ENCODE peak calls at places on chromosome 6, in nine cellular contexts. One of them, this sample, is unnamed.

GRCh38 chr6:29723666-29724588 is 693 bp downstream of the HLA-F start:
- DNase-seq in heart right ventricle: peak; percentile 55
- DNase-seq in fibroblast of lung: no peak
- DNase-seq in cardiac muscle cell: peak; percentile 17
- DNase-seq in GM06990: peak; percentile 72
- DNase-seq in SK-N-SH: peak; percentile 27
- DNase-seq in neural progenitor cell: peak; percentile 68
- DNase-seq in CD8-positive, alpha-beta T cell: peak; percentile 69
- DNase-seq in Peyer's patch: peak; percentile 87
- DNase-seq in this sample: peak; percentile 80

GRCh38 chr6:143682805-143683204 is 5.0 kb downstream of the PHACTR2 start:
- DNase-seq in SK-N-SH: no peak
- DNase-seq in CD8-positive, alpha-beta T cell: no peak
- DNase-seq in heart right ventricle: no peak
- DNase-seq in GM06990: no peak
- DNase-seq in neural progenitor cell: no peak
- DNase-seq in Peyer's patch: no peak
- DNase-seq in cardiac muscle cell: no peak
- DNase-seq in fibroblast of lung: no peak
- DNase-seq in this sample: no peak

GRCh38 chr6:51318674-51319073 is 500.0 kb downstream of the TFAP2B start:
- DNase-seq in CD8-positive, alpha-beta T cell: no peak
- DNase-seq in fibroblast of lung: no peak
- DNase-seq in GM06990: no peak
- DNase-seq in cardiac muscle cell: no peak
- DNase-seq in heart right ventricle: no peak
- DNase-seq in neural progenitor cell: no peak
- DNase-seq in Peyer's patch: no peak
- DNase-seq in SK-N-SH: no peak
- DNase-seq in this sample: no peak

GRCh38 chr6:85004283-85005010 is 240.0 kb upstream of the TBX18 start:
- DNase-seq in neural progenitor cell: no peak
- DNase-seq in GM06990: no peak
- DNase-seq in CD8-positive, alpha-beta T cell: no peak
- DNase-seq in cardiac muscle cell: peak; percentile 87
- DNase-seq in Peyer's patch: no peak
- DNase-seq in SK-N-SH: no peak
- DNase-seq in fibroblast of lung: peak; percentile 40
- DNase-seq in heart right ventricle: no peak
- DNase-seq in this sample: no peak

GRCh38 chr6:94645191-94645590 is 932.1 kb upstream of the MANEA start:
- DNase-seq in GM06990: no peak
- DNase-seq in Peyer's patch: no peak
- DNase-seq in cardiac muscle cell: no peak
- DNase-seq in SK-N-SH: no peak
- DNase-seq in fibroblast of lung: no peak
- DNase-seq in heart right ventricle: no peak
- DNase-seq in neural progenitor cell: no peak
- DNase-seq in CD8-positive, alpha-beta T cell: no peak
- DNase-seq in this sample: no peak

GRCh38 chr6:117399924-117400323 is 25.8 kb downstream of the ROS1 start:
- DNase-seq in Peyer's patch: no peak
- DNase-seq in neural progenitor cell: no peak
- DNase-seq in GM06990: no peak
- DNase-seq in heart right ventricle: no peak
- DNase-seq in cardiac muscle cell: peak; percentile 21
- DNase-seq in CD8-positive, alpha-beta T cell: no peak
- DNase-seq in SK-N-SH: peak; percentile 8
- DNase-seq in fibroblast of lung: peak; percentile 7
- DNase-seq in this sample: no peak

GRCh38 chr6:111555041-111555440 is 50.6 kb downstream of the TRAF3IP2 start:
- DNase-seq in SK-N-SH: no peak
- DNase-seq in fibroblast of lung: peak; percentile 70
- DNase-seq in cardiac muscle cell: peak; percentile 32
- DNase-seq in GM06990: no peak
- DNase-seq in heart right ventricle: no peak
- DNase-seq in neural progenitor cell: no peak
- DNase-seq in Peyer's patch: no peak
- DNase-seq in CD8-positive, alpha-beta T cell: no peak
- DNase-seq in this sample: no peak

GRCh38 chr6:65557224-65557623 is 149.8 kb downstream of the EYS start:
- DNase-seq in neural progenitor cell: no peak
- DNase-seq in CD8-positive, alpha-beta T cell: no peak
- DNase-seq in SK-N-SH: no peak
- DNase-seq in GM06990: no peak
- DNase-seq in cardiac muscle cell: no peak
- DNase-seq in heart right ventricle: no peak
- DNase-seq in fibroblast of lung: no peak
- DNase-seq in Peyer's patch: no peak
- DNase-seq in this sample: no peak

DNA sequence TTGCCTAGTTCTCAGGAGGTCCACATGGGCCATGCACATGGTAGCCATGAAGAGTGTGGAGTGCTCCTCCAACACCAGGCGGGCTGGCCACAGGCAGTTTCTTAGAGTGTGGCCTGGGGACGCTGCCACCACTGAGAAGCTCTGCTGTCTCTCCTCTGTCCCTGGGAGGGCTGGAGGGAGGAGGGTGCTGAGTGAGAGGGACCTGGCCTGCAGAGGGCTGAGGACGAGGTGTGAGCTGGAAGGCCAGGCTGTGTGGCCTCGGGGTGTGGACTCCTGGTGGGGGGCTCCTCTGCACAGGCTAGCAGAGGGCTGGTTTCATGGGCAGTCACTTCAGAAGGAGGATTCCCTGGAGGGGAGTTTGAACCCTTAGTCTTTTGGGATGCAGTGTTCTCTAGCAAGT is 39.7 kb downstream of the SYNJ2 start:
- DNase-seq in heart right ventricle: no peak
- DNase-seq in Peyer's patch: no peak
- DNase-seq in cardiac muscle cell: no peak
- DNase-seq in fibroblast of lung: no peak
- DNase-seq in neural progenitor cell: no peak
- DNase-seq in GM06990: no peak
- DNase-seq in SK-N-SH: no peak
- DNase-seq in CD8-positive, alpha-beta T cell: no peak
- DNase-seq in this sample: no peak
- H3K36me3 ChIP-seq in heart right ventricle: no peaks in the 10 kb centered on the region
- H3K36me3 ChIP-seq in Peyer's patch: no peaks in the 10 kb centered on the region
- H3K36me3 ChIP-seq in cardiac muscle cell: no peaks in the 10 kb centered on the region
- H3K36me3 ChIP-seq in fibroblast of lung: peaks cover 12% of the 10 kb centered on the region
- H3K36me3 ChIP-seq in neural progenitor cell: no peaks in the 10 kb centered on the region
- H3K36me3 ChIP-seq in GM06990: peaks cover 5% of the 10 kb centered on the region
- H3K36me3 ChIP-seq in SK-N-SH: peaks cover 4% of the 10 kb centered on the region
- H3K36me3 ChIP-seq in CD8-positive, alpha-beta T cell: no peaks in the 10 kb centered on the region
- H3K36me3 ChIP-seq in this sample: no peaks in the 10 kb centered on the region

DNA sequence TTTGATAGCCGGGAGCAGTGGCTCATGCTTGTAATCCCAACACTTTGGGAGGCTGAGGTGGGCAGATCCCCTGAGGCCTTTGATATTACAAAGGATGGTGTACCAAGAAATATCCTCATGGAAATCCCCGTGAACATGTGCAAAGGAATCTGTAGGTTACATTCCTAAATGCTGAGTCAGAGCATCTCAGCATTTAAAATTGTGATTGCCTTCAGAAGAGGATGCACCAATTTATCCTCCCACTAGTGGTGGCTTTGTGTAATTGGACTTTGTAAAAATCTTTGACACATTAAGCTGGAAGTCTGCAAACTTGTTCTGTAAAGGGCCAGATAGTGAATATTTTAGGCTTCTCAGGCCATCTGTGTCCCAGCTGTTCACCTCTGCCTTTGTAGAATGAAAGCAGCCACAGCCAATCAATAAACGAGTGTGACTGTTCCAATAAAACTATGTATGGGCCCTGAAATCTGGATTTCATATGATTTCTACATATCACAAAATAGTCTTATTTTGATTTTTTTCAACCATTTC is 11.8 kb downstream of the TMEM14B start:
- DNase-seq in CD8-positive, alpha-beta T cell: no peak
- DNase-seq in neural progenitor cell: peak; percentile 34
- DNase-seq in cardiac muscle cell: peak; percentile 89
- DNase-seq in GM06990: no peak
- DNase-seq in SK-N-SH: peak; percentile 30
- DNase-seq in Peyer's patch: no peak
- DNase-seq in heart right ventricle: no peak
- DNase-seq in fibroblast of lung: peak; percentile 77
- DNase-seq in this sample: no peak
- H3K36me3 ChIP-seq in CD8-positive, alpha-beta T cell: peaks cover 15% of the 10 kb centered on the region
- H3K36me3 ChIP-seq in neural progenitor cell: peaks cover 9% of the 10 kb centered on the region
- H3K36me3 ChIP-seq in cardiac muscle cell: peaks cover 16% of the 10 kb centered on the region
- H3K36me3 ChIP-seq in GM06990: peaks cover 4% of the 10 kb centered on the region
- H3K36me3 ChIP-seq in SK-N-SH: peaks cover 15% of the 10 kb centered on the region
- H3K36me3 ChIP-seq in Peyer's patch: no peaks in the 10 kb centered on the region
- H3K36me3 ChIP-seq in heart right ventricle: peaks cover 8% of the 10 kb centered on the region
- H3K36me3 ChIP-seq in fibroblast of lung: peaks cover 2% of the 10 kb centered on the region
- H3K36me3 ChIP-seq in this sample: peaks cover 47% of the 10 kb centered on the region

GRCh38 chr6:163293286-163293685 is 121.2 kb upstream of the QKI start:
- DNase-seq in neural progenitor cell: no peak
- DNase-seq in heart right ventricle: no peak
- DNase-seq in CD8-positive, alpha-beta T cell: no peak
- DNase-seq in GM06990: no peak
- DNase-seq in SK-N-SH: no peak
- DNase-seq in fibroblast of lung: no peak
- DNase-seq in cardiac muscle cell: no peak
- DNase-seq in Peyer's patch: no peak
- DNase-seq in this sample: no peak
- H3K36me3 ChIP-seq in neural progenitor cell: no peaks in the 10 kb centered on the region
- H3K36me3 ChIP-seq in heart right ventricle: no peaks in the 10 kb centered on the region
- H3K36me3 ChIP-seq in CD8-positive, alpha-beta T cell: no peaks in the 10 kb centered on the region
- H3K36me3 ChIP-seq in GM06990: no peaks in the 10 kb centered on the region
- H3K36me3 ChIP-seq in SK-N-SH: no peaks in the 10 kb centered on the region
- H3K36me3 ChIP-seq in fibroblast of lung: no peaks in the 10 kb centered on the region
- H3K36me3 ChIP-seq in cardiac muscle cell: no peaks in the 10 kb centered on the region
- H3K36me3 ChIP-seq in Peyer's patch: no peaks in the 10 kb centered on the region
- H3K36me3 ChIP-seq in this sample: no peaks in the 10 kb centered on the region

GRCh38 chr6:39907871-39908575 is 26.2 kb downstream of the MOCS1 start:
- DNase-seq in Peyer's patch: no peak
- DNase-seq in cardiac muscle cell: no peak
- DNase-seq in GM06990: no peak
- DNase-seq in fibroblast of lung: no peak
- DNase-seq in CD8-positive, alpha-beta T cell: no peak
- DNase-seq in heart right ventricle: no peak
- DNase-seq in SK-N-SH: no peak
- DNase-seq in neural progenitor cell: no peak
- DNase-seq in this sample: peak; percentile 35
- H3K36me3 ChIP-seq in Peyer's patch: no peaks in the 10 kb centered on the region
- H3K36me3 ChIP-seq in cardiac muscle cell: no peaks in the 10 kb centered on the region
- H3K36me3 ChIP-seq in GM06990: no peaks in the 10 kb centered on the region
- H3K36me3 ChIP-seq in fibroblast of lung: peaks cover 7% of the 10 kb centered on the region
- H3K36me3 ChIP-seq in CD8-positive, alpha-beta T cell: no peaks in the 10 kb centered on the region
- H3K36me3 ChIP-seq in heart right ventricle: peaks cover 16% of the 10 kb centered on the region
- H3K36me3 ChIP-seq in SK-N-SH: no peaks in the 10 kb centered on the region
- H3K36me3 ChIP-seq in neural progenitor cell: no peaks in the 10 kb centered on the region
- H3K36me3 ChIP-seq in this sample: peaks cover 29% of the 10 kb centered on the region

GRCh38 chr6:18416341-18416679 is 29.2 kb downstream of the RNF144B start:
- DNase-seq in GM06990: no peak
- DNase-seq in fibroblast of lung: no peak
- DNase-seq in cardiac muscle cell: no peak
- DNase-seq in CD8-positive, alpha-beta T cell: no peak
- DNase-seq in neural progenitor cell: no peak
- DNase-seq in heart right ventricle: no peak
- DNase-seq in Peyer's patch: no peak
- DNase-seq in SK-N-SH: no peak
- DNase-seq in this sample: no peak
- H3K36me3 ChIP-seq in GM06990: no peaks in the 10 kb centered on the region
- H3K36me3 ChIP-seq in fibroblast of lung: no peaks in the 10 kb centered on the region
- H3K36me3 ChIP-seq in cardiac muscle cell: no peaks in the 10 kb centered on the region
- H3K36me3 ChIP-seq in CD8-positive, alpha-beta T cell: no peaks in the 10 kb centered on the region
- H3K36me3 ChIP-seq in neural progenitor cell: no peaks in the 10 kb centered on the region
- H3K36me3 ChIP-seq in heart right ventricle: no peaks in the 10 kb centered on the region
- H3K36me3 ChIP-seq in Peyer's patch: no peaks in the 10 kb centered on the region
- H3K36me3 ChIP-seq in SK-N-SH: no peaks in the 10 kb centered on the region
- H3K36me3 ChIP-seq in this sample: no peaks in the 10 kb centered on the region

DNA sequence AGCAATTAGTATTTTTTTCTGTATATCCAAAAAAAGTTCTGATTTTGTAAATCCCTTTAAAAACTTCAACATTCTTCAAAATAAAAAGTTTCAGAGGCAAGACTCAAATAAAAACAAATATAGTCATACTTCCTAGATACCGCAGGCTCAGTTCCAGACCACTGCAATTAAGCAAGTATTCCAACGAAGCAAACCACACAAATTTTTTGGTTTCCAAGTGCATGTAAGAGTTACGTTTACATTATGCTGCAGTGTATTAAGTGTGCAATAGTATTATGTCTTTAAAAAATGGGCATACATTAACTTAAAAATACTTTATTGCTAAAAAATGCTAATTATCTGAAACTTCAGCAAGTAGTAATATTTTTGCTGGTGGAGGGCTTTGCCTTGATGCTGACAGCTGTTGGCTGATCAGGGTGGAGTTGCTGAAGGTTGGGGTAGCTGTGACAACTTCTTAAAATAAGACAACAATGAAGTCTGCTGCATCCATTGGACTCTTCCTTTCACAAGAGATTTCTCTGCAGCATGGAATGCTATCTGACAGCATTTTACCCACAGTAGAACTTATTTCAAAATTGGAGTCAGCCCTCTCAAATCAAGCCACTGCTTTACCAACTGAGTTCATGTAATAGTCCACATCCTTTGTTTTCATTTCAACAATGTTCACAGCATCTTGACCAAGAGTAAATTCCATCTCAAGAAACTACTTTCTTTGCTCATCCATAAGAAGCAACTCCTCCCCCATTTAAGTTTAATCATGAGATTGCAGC is 46.0 kb downstream of the PHIP start:
- DNase-seq in Peyer's patch: no peak
- DNase-seq in fibroblast of lung: peak; percentile 87
- DNase-seq in SK-N-SH: no peak
- DNase-seq in GM06990: no peak
- DNase-seq in CD8-positive, alpha-beta T cell: no peak
- DNase-seq in cardiac muscle cell: peak; percentile 77
- DNase-seq in heart right ventricle: no peak
- DNase-seq in neural progenitor cell: no peak
- DNase-seq in this sample: no peak
- H3K36me3 ChIP-seq in Peyer's patch: no peaks in the 10 kb centered on the region
- H3K36me3 ChIP-seq in fibroblast of lung: no peaks in the 10 kb centered on the region
- H3K36me3 ChIP-seq in SK-N-SH: peaks cover 19% of the 10 kb centered on the region
- H3K36me3 ChIP-seq in GM06990: no peaks in the 10 kb centered on the region
- H3K36me3 ChIP-seq in CD8-positive, alpha-beta T cell: no peaks in the 10 kb centered on the region
- H3K36me3 ChIP-seq in cardiac muscle cell: peaks cover 4% of the 10 kb centered on the region
- H3K36me3 ChIP-seq in heart right ventricle: no peaks in the 10 kb centered on the region
- H3K36me3 ChIP-seq in neural progenitor cell: peaks cover 9% of the 10 kb centered on the region
- H3K36me3 ChIP-seq in this sample: no peaks in the 10 kb centered on the region

DNA sequence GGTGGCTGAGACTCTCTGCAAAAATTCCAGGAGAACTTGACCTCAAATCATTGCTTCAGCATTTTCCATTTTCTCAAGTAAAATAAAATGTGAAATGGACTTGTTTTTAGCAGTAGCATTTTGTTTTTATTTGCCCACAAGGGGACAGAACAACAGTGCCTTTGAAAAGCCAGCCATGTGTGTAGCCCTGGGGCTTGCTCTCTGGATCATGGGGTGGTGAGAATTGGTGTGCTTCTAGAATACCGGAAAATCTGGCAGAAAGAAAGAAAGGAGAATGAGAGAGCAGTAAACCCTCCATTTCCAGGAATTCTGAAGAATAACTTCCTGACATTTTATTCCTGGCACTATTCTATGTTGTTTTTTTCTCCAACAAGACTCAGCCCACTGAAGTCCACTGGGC is 254.7 kb upstream of the MOCS1 start:
- DNase-seq in GM06990: no peak
- DNase-seq in Peyer's patch: no peak
- DNase-seq in neural progenitor cell: no peak
- DNase-seq in fibroblast of lung: no peak
- DNase-seq in heart right ventricle: no peak
- DNase-seq in cardiac muscle cell: no peak
- DNase-seq in CD8-positive, alpha-beta T cell: no peak
- DNase-seq in SK-N-SH: no peak
- DNase-seq in this sample: no peak
- H3K36me3 ChIP-seq in GM06990: no peaks in the 10 kb centered on the region
- H3K36me3 ChIP-seq in Peyer's patch: no peaks in the 10 kb centered on the region
- H3K36me3 ChIP-seq in neural progenitor cell: no peaks in the 10 kb centered on the region
- H3K36me3 ChIP-seq in fibroblast of lung: no peaks in the 10 kb centered on the region
- H3K36me3 ChIP-seq in heart right ventricle: no peaks in the 10 kb centered on the region
- H3K36me3 ChIP-seq in cardiac muscle cell: no peaks in the 10 kb centered on the region
- H3K36me3 ChIP-seq in CD8-positive, alpha-beta T cell: no peaks in the 10 kb centered on the region
- H3K36me3 ChIP-seq in SK-N-SH: no peaks in the 10 kb centered on the region
- H3K36me3 ChIP-seq in this sample: no peaks in the 10 kb centered on the region